ENCODE peak calls at places on chromosomes 3 and 15, in five cellular contexts. N is NAMALWA; K is fibroblast of mammary gland; S is effector memory CD4-positive, alpha-beta T cell; A is posterior vena cava. I is an unnamed sample.

GRCh38 chr3:1798711-1799410 is 299.8 kb upstream of the CNTN4 start:
- DNase-seq in K (no peak), S (no peak), A (no peak), N (no peak), I (no peak)

GRCh38 chr3:59920801-59921200 is 871.0 kb upstream of the CFAP20DC start:
- DNase-seq in N (no peak), S (no peak), A (no peak), K (no peak), I (no peak)

GRCh38 chr15:48177383-48177874 is 666 bp downstream of the MYEF2 start:
- DNase-seq in A (no peak), S (peak), K (peak), N (no peak), I (no peak)

GRCh38 chr3:181613191-181613590 is 98.5 kb upstream of the SOX2 start:
- DNase-seq in S (no peak), N (no peak), A (no peak), K (no peak), I (no peak)

GRCh38 chr3:10703875-10704274 is 112.2 kb upstream of the SLC6A11 start:
- DNase-seq in A (no peak), K (peak), N (peak), S (no peak), I (no peak)

GRCh38 chr3:25229584-25229983 is 198.5 kb upstream of the RARB start:
- DNase-seq in A (no peak), K (no peak), N (no peak), S (no peak), I (no peak)

GRCh38 chr3:98534734-98535133 is 3.0 kb downstream of the GPR15 start:
- DNase-seq in A (no peak), S (no peak), K (no peak), N (no peak), I (no peak)

GRCh38 chr3:9141903-9142302 is 107.5 kb downstream of the SRGAP3 start:
- DNase-seq in A (no peak), K (no peak), S (no peak), N (no peak), I (no peak)

GRCh38 chr15:60299452-60300047 is 98.2 kb downstream of the ANXA2 start:
- DNase-seq in S (no peak), A (no peak), K (peak), N (no peak), I (no peak)

GRCh38 chr3:60992395-60992794 is 258.9 kb downstream of the FHIT start:
- DNase-seq in K (no peak), N (no peak), A (no peak), S (no peak), I (no peak)

GRCh38 chr3:47715928-47716327 is 65.8 kb downstream of the SMARCC1 start:
- DNase-seq in A (peak), K (peak), S (no peak), N (no peak), I (no peak)

GRCh38 chr3:149917124-149917667 is 53.5 kb downstream of the PFN2 start:
- DNase-seq in N (no peak), K (no peak), S (no peak), A (no peak), I (no peak)